ENCODE peak calls at places on chromosomes 13 and 19, in four cellular contexts. W is CD8-positive, alpha-beta memory T cell; D is naive thymus-derived CD4-positive, alpha-beta T cell; M is ascending aorta. U is an unnamed sample. For H3K4me1, the result is how much of the 10 kb centered on the place peaks cover.

GRCh38 chr19:46860125-46860845 is 512 bp upstream of the ARHGAP35 start:
- DNase-seq in D (peak), W (peak), M (peak), U (peak)

GRCh38 chr13:45257638-45258338 is 56.9 kb upstream of the KCTD4 start:
- DNase-seq in W (no peak), D (no peak), M (no peak), U (no peak)

GRCh38 chr19:51467864-51468544 is 9.8 kb upstream of the SIGLEC8 start:
- DNase-seq in D (no peak), M (peak), W (no peak), U (no peak)

GRCh38 chr19:8423821-8424223 is 10.7 kb downstream of the MARCHF2 start:
- DNase-seq in W (no peak), M (peak), D (no peak), U (peak)

GRCh38 chr19:5687360-5688198 is 2.5 kb upstream of the RPL36 start:
- DNase-seq in D (no peak), M (no peak), W (no peak), U (no peak)

GRCh38 chr19:55473613-55474012 is 2.8 kb upstream of the ZNF628 start:
- DNase-seq in D (no peak), W (no peak), M (no peak), U (no peak)

GRCh38 chr13:93698016-93698613 is 471.5 kb downstream of the GPC6 start:
- DNase-seq in D (no peak), W (no peak), M (no peak), U (no peak)

GRCh38 chr13:43805071-43805468 is 18.3 kb upstream of the ENOX1 start:
- DNase-seq in M (no peak), W (no peak), D (no peak), U (no peak)

GRCh38 chr19:56309511-56310185 is 5.0 kb downstream of the ZSCAN5A start:
- DNase-seq in W (peak), M (no peak), D (peak), U (no peak)

GRCh38 chr13:81487151-81487550 is 1146.2 kb upstream of the SPRY2 start:
- DNase-seq in W (no peak), D (no peak), M (no peak), U (no peak)

GRCh38 chr13:71278512-71278911 is 588.5 kb downstream of the DACH1 start:
- DNase-seq in W (no peak), M (no peak), D (no peak), U (no peak)

DNA sequence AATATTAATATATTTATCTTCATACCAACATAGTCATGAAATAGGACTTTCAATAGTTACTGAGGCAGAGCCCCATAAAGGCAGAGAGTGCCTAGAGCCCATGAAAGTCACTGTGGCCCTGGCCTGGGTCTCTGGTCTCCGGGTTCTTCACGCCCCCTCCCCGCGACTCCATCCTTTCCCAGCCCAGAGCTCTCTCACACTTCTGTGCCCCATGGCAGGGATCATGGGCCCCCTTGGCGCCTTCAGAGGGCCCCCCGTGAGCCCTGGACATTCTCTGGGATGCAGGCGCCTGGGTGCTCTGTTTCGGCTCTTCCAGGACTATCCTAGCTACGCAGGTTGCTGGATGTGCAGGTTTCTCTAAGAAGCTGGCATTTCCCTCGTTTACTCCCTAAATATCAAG is 228.4 kb downstream of the TEX29 start:
- DNase-seq in M (no peak), D (no peak), W (no peak), U (no peak)
- H3K27ac ChIP-seq in M (no peak), D (no peak), W (no peak), U (no peak)

DNA sequence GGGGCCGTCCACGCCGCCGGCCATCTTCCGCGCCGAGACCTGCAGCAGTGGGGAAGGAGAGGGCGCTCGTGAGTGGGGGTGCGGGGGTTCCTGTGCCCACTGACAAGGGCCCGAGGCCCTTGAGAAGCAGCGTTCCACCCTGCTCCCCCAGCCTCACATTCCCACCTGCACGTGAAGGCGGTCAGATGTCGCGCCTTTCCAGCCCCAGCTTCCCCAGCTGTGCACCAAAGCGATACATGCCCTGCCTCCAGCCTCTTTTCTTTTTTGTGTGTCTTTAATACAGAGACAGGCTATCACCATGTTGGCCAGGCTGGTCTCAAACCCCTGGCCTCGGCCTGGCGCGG is 11.5 kb downstream of the ZBTB7A start:
- DNase-seq in W (no peak), D (no peak), M (no peak), U (no peak)
- H3K4me1 ChIP-seq in W (under half), D (under half), M (under half), U (half or more)

GRCh38 chr13:110537116-110537515 is 24.4 kb downstream of the RAB20 start:
- DNase-seq in W (no peak), D (no peak), M (no peak), U (no peak)
- H3K4me3 ChIP-seq in W (no peak), D (no peak), M (no peak), U (no peak)

DNA sequence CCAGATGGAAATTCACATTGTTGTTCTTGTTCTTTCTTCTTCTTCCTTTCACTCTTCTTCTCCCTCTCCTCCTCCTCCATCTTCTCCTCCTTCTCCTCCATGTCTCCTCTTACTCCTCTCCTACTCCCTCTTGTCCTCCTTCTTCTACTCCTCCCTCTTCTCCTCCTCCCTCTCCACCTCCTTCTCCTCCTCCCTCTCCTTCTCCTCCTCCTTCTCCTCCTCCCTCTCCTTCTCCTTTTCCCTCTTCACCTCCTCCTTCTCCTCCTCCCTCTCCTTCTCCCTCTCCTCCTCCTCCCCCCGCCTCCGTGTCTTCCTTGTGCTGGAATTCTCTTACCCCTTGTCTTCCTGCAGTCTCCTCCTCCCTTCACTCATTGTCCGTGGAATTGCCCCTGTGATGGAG is 18.4 kb downstream of the CABP5 start:
- DNase-seq in W (no peak), D (no peak), M (no peak), U (no peak)
- H3K27ac ChIP-seq in W (no peak), D (no peak), M (no peak), U (no peak)

GRCh38 chr13:97235549-97236206 is 13.5 kb downstream of the MBNL2 start:
- DNase-seq in W (no peak), M (no peak), D (no peak), U (no peak)

GRCh38 chr13:97238883-97239282 is 16.8 kb downstream of the MBNL2 start:
- DNase-seq in D (no peak), W (no peak), M (no peak), U (no peak)

GRCh38 chr13:97238432-97238831 is 16.3 kb downstream of the MBNL2 start:
- DNase-seq in M (no peak), W (no peak), D (no peak), U (no peak)

GRCh38 chr13:97239306-97239705 is 17.2 kb downstream of the MBNL2 start:
- DNase-seq in M (no peak), W (no peak), D (no peak), U (no peak)

GRCh38 chr13:97237388-97237787 is 15.3 kb downstream of the MBNL2 start:
- DNase-seq in W (no peak), D (no peak), M (no peak), U (no peak)
- H3K4me1 ChIP-seq in W (under half), D (under half), M (under half), U (half or more)

U was measured in tibial artery.